ENCODE peak calls at places on chromosomes 4 and X, in eight cellular contexts. W, E, F, Y, G, N, B and L are unnamed samples.

GRCh38 chr4:133483600-133484246 is 334.6 kb downstream of the PCDH10 start:
- DNase-seq in W (peak; percentile 83), E (peak; percentile 71), F (no peak), Y (peak; percentile 3), G (peak; percentile 32), N (peak; percentile 15), B (no peak), L (peak; percentile 56)

GRCh38 chr4:117164338-117164737 is 79.0 kb upstream of the TRAM1L1 start:
- DNase-seq in W (no peak), E (no peak), F (no peak), Y (no peak), G (no peak), N (no peak), B (no peak), L (no peak)

GRCh38 chr4:83552924-83553323 is 17.0 kb downstream of the GPAT3 start:
- DNase-seq in W (peak; percentile 72), E (peak; percentile 40), F (peak; percentile 85), Y (no peak), G (peak; percentile 51), N (no peak), B (peak; percentile 42), L (peak; percentile 34)

GRCh38 chr4:53591372-53591892 is at the start of gene LNX1:
- DNase-seq in W (no peak), E (peak; percentile 83), F (no peak), Y (peak; percentile 93), G (no peak), N (no peak), B (no peak), L (no peak)

GRCh38 chrX:150625875-150626274 is 57.5 kb downstream of the MTM1 start:
- DNase-seq in W (no peak), E (no peak), F (no peak), Y (no peak), G (no peak), N (no peak), B (no peak), L (no peak)

GRCh38 chr4:156596026-156596425 is 375.6 kb downstream of the PDGFC start:
- DNase-seq in W (peak; percentile 76), E (no peak), F (no peak), Y (no peak), G (peak; percentile 60), N (no peak), B (no peak), L (peak; percentile 85)

GRCh38 chrX:9414416-9414815 is 50.4 kb upstream of the TBL1X start:
- DNase-seq in W (no peak), E (no peak), F (peak; percentile 50), Y (no peak), G (no peak), N (no peak), B (no peak), L (no peak)

GRCh38 chr4:177484613-177485021 is 42.4 kb upstream of the AGA start:
- DNase-seq in W (peak; percentile 84), E (peak; percentile 93), F (peak; percentile 84), Y (peak; percentile 38), G (peak; percentile 88), N (no peak), B (peak; percentile 52), L (peak; percentile 40)

GRCh38 chrX:31200430-31200829 is 128.6 kb upstream of the FTHL17 start:
- DNase-seq in W (no peak), E (no peak), F (no peak), Y (no peak), G (no peak), N (no peak), B (no peak), L (no peak)

DNA sequence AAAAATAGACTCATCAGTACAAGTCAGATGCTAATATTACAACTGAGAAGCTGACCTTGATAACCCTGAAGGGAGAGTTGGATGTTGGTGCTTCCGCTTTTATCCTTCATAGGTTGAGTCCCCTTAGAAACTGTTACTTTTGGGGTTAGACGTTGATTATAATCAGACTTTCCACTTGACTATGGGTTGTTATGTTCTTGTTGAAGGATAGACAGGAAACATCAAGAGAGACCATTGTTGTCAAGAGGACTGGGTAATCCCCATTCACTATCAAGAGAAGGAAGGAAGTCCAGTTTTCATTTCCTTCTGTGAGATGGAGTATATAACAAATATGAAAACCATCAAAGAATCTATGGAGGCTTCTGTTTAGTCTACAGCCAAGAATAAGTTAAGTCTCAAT is 229.9 kb upstream of the AFF2 start:
- DNase-seq in W (no peak), E (no peak), F (no peak), Y (no peak), G (no peak), N (no peak), B (no peak), L (no peak)
- H3K4me3 ChIP-seq in W (no peak overlapping the region), E (no peak overlapping the region), F (no peak overlapping the region), Y (no peak overlapping the region), G (no peak overlapping the region), N (no peak overlapping the region), B (no peak overlapping the region), L (no peak overlapping the region)

GRCh38 chr4:88599714-88600113 is 7.4 kb downstream of the HERC3 start:
- DNase-seq in W (no peak), E (no peak), F (no peak), Y (no peak), G (no peak), N (no peak), B (no peak), L (no peak)
- H3K4me3 ChIP-seq in W (no peak overlapping the region), E (no peak overlapping the region), F (no peak overlapping the region), Y (no peak overlapping the region), G (peak overlapping the region; percentile 29), N (no peak overlapping the region), B (no peak overlapping the region), L (no peak overlapping the region)

GRCh38 chr4:112279025-112279881 is 6.5 kb downstream of the TIFA start:
- DNase-seq in W (peak; percentile 44), E (no peak), F (no peak), Y (no peak), G (no peak), N (no peak), B (no peak), L (no peak)
- H3K4me3 ChIP-seq in W (no peak overlapping the region), E (no peak overlapping the region), F (no peak overlapping the region), Y (no peak overlapping the region), G (no peak overlapping the region), N (no peak overlapping the region), B (no peak overlapping the region), L (no peak overlapping the region)

GRCh38 chrX:40145001-40145631 is 47.4 kb upstream of the BCOR start:
- DNase-seq in W (no peak), E (peak; percentile 36), F (no peak), Y (no peak), G (no peak), N (peak; percentile 72), B (peak; percentile 33), L (no peak)
- H3K4me3 ChIP-seq in W (peak overlapping the region; percentile 54), E (peak overlapping the region; percentile 43), F (peak overlapping the region; percentile 56), Y (no peak overlapping the region), G (no peak overlapping the region), N (peak overlapping the region; percentile 58), B (peak overlapping the region; percentile 45), L (peak overlapping the region; percentile 51)